ENCODE peak calls at places on chromosomes 12 and 14, in six cellular contexts. Q is H1, V is GM12878, C is HepG2, B is K562, F is endothelial cell of umbilical vein. K is an unnamed sample. For H3K9me3, the result is how much of the 10 kb centered on the place peaks cover.

GRCh38 chr12:109214131-109214530 is 95.0 kb downstream of the FOXN4 start:
- DNase-seq in C (no peak), V (no peak), Q (no peak), B (no peak), F (no peak), K (no peak)

GRCh38 chr12:31899136-31899535 is 60.1 kb upstream of the RESF1 start:
- DNase-seq in B (no peak), F (no peak), C (no peak), Q (no peak), V (no peak), K (no peak)

GRCh38 chr12:102965281-102966155 is 8.0 kb downstream of the ASCL1 start:
- DNase-seq in C (no peak), B (no peak), V (no peak), F (no peak), Q (no peak), K (no peak)

GRCh38 chr12:16927259-16927658 is 321.3 kb upstream of the LMO3 start:
- DNase-seq in F (no peak), Q (no peak), C (no peak), V (no peak), B (no peak), K (no peak)

GRCh38 chr12:13120431-13120830 is 17.0 kb upstream of the GSG1 start:
- DNase-seq in V (no peak), F (no peak), Q (no peak), B (no peak), C (no peak), K (no peak)

GRCh38 chr14:50944647-50945413 is 547 bp upstream of the PYGL start:
- DNase-seq in Q (no peak), C (peak), F (peak), B (no peak), V (no peak), K (peak)

GRCh38 chr12:119069029-119069731 is 87.8 kb downstream of the SRRM4 start:
- DNase-seq in V (no peak), Q (no peak), B (no peak), C (no peak), F (no peak), K (no peak)

GRCh38 chr12:116389990-116390655 is 112.6 kb upstream of the MED13L start:
- DNase-seq in B (no peak), C (no peak), V (no peak), Q (no peak), F (peak), K (peak)

GRCh38 chr14:101521306-101521935 is 39.9 kb upstream of the DIO3 start:
- DNase-seq in F (no peak), C (no peak), B (no peak), Q (no peak), V (no peak), K (no peak)

GRCh38 chr14:101120636-101121398 is 217.3 kb upstream of the RTL1 start:
- DNase-seq in V (no peak), Q (no peak), F (no peak), B (no peak), C (no peak), K (no peak)

GRCh38 chr14:88551936-88552565 is 2.8 kb downstream of the PTPN21 start:
- DNase-seq in F (peak), C (no peak), V (no peak), Q (no peak), B (no peak), K (no peak)

GRCh38 chr14:88553886-88554457 is 835 bp downstream of the PTPN21 start:
- DNase-seq in V (no peak), F (peak), B (no peak), Q (no peak), C (no peak), K (no peak)

GRCh38 chr14:88556581-88556980 is 1.8 kb upstream of the PTPN21 start:
- DNase-seq in Q (no peak), F (no peak), C (no peak), V (no peak), B (no peak), K (no peak)

GRCh38 chr14:88552859-88553258 is 1.9 kb downstream of the PTPN21 start:
- DNase-seq in C (peak), V (no peak), B (no peak), Q (no peak), F (no peak), K (no peak)

DNA sequence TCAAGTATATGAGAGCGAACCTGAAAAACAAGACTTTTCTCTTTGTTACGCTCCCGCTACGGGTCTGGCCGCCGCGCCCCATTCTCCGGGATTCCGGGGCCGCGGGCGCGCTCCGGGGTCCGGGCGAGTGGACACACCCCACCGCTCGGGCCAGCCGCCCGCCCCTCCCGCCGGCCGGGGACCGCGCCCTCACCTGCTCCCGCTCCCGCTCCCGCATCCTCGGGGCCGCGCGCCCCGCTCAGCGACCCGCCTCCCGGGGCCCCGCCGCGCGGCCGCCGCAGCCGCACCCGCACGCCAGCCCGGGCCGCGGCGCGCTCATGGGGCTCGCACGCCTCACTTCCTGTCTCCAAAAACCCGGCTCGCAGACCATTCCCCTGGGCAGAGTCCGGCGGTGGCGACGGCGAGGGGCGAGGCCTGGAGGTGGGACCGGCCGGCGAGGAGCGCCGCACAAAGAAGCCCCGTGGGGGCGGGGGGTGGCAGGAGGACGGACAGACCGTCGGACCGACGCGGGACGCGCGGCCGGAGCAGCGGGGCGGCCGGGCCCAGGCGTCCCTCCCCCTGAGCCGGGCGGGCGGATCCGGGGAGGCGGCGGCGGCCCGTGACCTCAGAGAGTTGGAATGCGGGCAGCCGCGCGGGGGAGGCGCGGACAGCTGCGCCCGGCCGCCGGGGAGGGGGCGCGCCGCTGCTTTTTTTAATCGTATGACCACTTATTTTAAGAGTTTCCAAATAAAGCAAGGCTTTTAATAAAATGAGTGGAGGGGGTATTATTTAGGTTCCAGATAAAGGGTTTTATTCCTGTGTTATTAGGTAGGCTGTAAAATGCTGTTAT is at the start of gene PTPN21:
- DNase-seq in Q (no peak), F (peak), C (peak), B (peak), V (no peak), K (no peak)
- TF ChIP-seq POLR2A in Q (peak), F (peak), C (peak), B (no peak), V (no peak), K (peak)

GRCh38 chr12:122204829-122205589 is 1.5 kb downstream of the B3GNT4 start:
- DNase-seq in Q (no peak), B (no peak), F (no peak), C (no peak), V (no peak), K (no peak)

GRCh38 chr12:122201381-122201780 is 2.1 kb upstream of the B3GNT4 start:
- DNase-seq in C (no peak), B (no peak), V (no peak), Q (no peak), F (no peak), K (no peak)

GRCh38 chr12:122202017-122202416 is 1.5 kb upstream of the B3GNT4 start:
- DNase-seq in C (no peak), Q (no peak), V (no peak), B (no peak), F (no peak), K (no peak)

GRCh38 chr12:122203968-122204828 is 689 bp downstream of the B3GNT4 start:
- DNase-seq in B (no peak), Q (no peak), V (no peak), F (no peak), C (no peak), K (no peak)

GRCh38 chr12:122203301-122203967 is at the start of gene B3GNT4:
- DNase-seq in F (peak), C (no peak), Q (no peak), B (peak), V (no peak), K (peak)
- TF ChIP-seq EZH2 in F (no peak), C (no peak), Q (no peak), B (no peak), V (no peak), K (no peak)

DNA sequence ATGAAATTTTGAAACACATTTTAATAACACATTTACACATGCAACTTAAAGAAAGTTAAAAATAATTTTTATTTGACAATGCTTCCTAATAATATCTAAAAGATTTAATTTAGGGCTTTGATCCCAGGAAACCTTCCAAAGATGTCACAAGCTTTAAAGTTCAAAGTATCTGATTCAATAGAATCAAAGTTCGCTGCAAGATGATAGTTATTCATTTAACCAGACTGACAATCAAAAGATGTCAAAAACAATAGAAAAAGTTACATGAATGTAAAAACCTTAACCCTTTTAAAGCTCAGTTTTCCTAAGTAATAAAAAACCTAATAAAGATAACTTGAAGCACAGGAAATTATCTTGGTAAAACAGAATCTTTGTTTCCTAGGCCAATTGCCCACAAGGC is 67.7 kb downstream of the SDR9C7 start:
- DNase-seq in V (no peak), Q (no peak), B (no peak), C (no peak), F (no peak), K (no peak)
- H3K9me3 ChIP-seq in V (under half), Q (half or more), B (under half), C (half or more), F (under half), K (under half)

GRCh38 chr12:111842556-111843396 is 748 bp downstream of the MAPKAPK5 start:
- DNase-seq in F (peak), V (no peak), C (peak), B (peak), Q (no peak), K (no peak)
- TF ChIP-seq POLR2A in F (no peak), V (no peak), C (no peak), B (no peak), Q (no peak), K (no peak)